ENCODE peak calls at places on chromosomes 5 and 9, in five cellular contexts. V, K, J, C and H are unnamed samples.

GRCh38 chr5:65066787-65067506 is 298.2 kb downstream of the CWC27 start:
- DNase-seq in V (no peak), K (no peak), J (no peak), C (no peak), H (no peak)

GRCh38 chr5:108836492-108836891 is 88.8 kb downstream of the FER start:
- DNase-seq in V (no peak), K (no peak), J (no peak), C (no peak), H (no peak)

GRCh38 chr5:14707811-14708210 is 43.3 kb downstream of the OTULIN start:
- DNase-seq in V (no peak), K (no peak), J (no peak), C (no peak), H (no peak)

GRCh38 chr9:109098221-109098959 is 21.4 kb downstream of the TMEM245 start:
- DNase-seq in V (peak), K (peak), J (no peak), C (peak), H (no peak)

GRCh38 chr5:13553896-13554295 is 390.6 kb downstream of the DNAH5 start:
- DNase-seq in V (no peak), K (peak), J (no peak), C (no peak), H (no peak)

GRCh38 chr9:97768731-97769130 is 71.6 kb upstream of the XPA start:
- DNase-seq in V (no peak), K (no peak), J (no peak), C (no peak), H (no peak)

GRCh38 chr5:776862-777711 is 7.4 kb downstream of the ZDHHC11B start:
- DNase-seq in V (no peak), K (no peak), J (no peak), C (no peak), H (peak)

GRCh38 chr9:110918316-110919054 is 119.8 kb downstream of the LPAR1 start:
- DNase-seq in V (no peak), K (no peak), J (no peak), C (no peak), H (no peak)

GRCh38 chr9:113572076-113572861 is 108.7 kb downstream of the RGS3 start:
- DNase-seq in V (no peak), K (no peak), J (peak), C (no peak), H (peak)

GRCh38 chr5:99674086-99674485 is 745.3 kb upstream of the CHD1 start:
- DNase-seq in V (no peak), K (no peak), J (no peak), C (no peak), H (no peak)

GRCh38 chr5:100904259-100904822 is 1.3 kb upstream of the ST8SIA4 start:
- DNase-seq in V (no peak), K (peak), J (peak), C (peak), H (peak)

DNA sequence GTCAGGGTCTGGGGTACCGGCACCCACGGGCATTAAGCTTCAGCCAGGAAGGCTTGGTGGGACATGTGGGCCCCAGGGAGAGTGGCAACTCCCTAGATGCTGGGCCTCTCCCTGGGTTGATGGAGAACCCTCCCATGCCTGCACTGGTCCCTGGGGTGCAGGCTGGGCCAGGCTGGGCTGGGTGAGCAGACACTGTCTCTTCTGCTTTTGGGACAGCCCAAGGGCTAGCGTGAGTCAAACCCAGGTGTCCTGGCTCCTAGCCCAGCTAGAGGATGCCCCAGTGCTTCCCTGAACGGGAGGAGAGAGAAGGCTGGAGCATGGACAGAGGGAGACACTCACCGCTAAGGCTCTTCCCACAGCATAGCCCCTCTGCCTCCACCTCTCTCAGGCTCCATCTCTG is 5.7 kb upstream of the AQP7 start:
- DNase-seq in V (no peak), K (no peak), J (no peak), C (no peak), H (no peak)
- TF ChIP-seq CTCF in V (no peak), K (no peak), J (no peak), C (no peak), H (no peak)

DNA sequence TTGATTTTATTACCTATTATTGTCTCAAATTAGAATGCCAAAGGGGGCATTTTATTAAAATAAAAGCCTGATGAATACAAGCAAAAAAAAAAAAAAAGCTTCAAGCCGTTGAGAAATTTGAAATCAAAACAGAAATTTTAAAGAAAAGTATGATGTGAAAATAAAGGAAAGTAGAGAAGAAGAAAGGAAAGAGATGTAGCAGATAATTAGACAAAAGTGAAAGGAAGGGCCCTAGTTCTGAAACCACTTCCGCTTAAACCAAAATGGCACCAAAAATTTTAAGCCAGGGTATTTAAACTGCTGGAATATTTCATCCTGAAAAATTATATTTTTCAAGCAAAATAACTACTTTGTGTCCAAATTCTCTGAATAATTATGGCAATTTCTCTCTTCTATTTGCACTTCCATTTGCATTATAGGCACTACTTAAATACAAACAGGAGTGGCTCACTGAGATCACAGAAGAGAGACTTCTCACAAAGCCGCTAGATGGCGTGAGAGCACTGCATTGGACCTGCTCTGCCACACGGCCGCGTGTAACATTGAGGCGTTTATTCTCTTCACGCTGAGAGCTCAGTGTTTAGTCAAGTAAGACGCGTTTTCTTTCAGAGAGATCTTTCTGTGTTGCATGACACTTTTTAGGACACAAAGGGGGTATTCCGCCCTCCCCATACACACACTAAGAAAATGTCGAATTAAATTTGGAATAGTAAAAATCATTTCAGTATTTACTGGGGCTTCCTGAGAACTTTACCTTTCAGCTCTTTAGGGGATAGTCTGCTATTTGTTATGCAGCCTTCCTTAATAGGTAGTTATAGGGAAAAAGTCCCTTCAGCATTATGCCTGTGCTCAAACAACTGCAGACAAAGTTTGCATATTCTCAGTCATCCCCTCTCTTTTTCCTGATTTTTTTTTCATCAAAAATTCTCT is 368.4 kb upstream of the CCNH start:
- DNase-seq in V (peak), K (peak), J (peak), C (peak), H (no peak)
- TF ChIP-seq CTCF in V (peak), K (peak), J (peak), C (peak), H (peak)

GRCh38 chr5:17890501-17890900 is 256.2 kb downstream of the TAF11L14 start:
- DNase-seq in V (no peak), K (no peak), J (no peak), C (no peak), H (no peak)
- TF ChIP-seq CTCF in V (no peak), K (no peak), J (no peak), C (no peak), H (peak)

GRCh38 chr9:693460-694390 is 147.8 kb upstream of the DMRT1 start:
- DNase-seq in V (peak), K (no peak), J (no peak), C (peak), H (no peak)

GRCh38 chr9:690517-691111 is 150.9 kb upstream of the DMRT1 start:
- DNase-seq in V (no peak), K (no peak), J (no peak), C (no peak), H (no peak)

GRCh38 chr9:691825-692363 is 149.6 kb upstream of the DMRT1 start:
- DNase-seq in V (peak), K (no peak), J (no peak), C (no peak), H (no peak)

GRCh38 chr9:694499-695154 is 146.9 kb upstream of the DMRT1 start:
- DNase-seq in V (no peak), K (no peak), J (no peak), C (peak), H (no peak)

DNA sequence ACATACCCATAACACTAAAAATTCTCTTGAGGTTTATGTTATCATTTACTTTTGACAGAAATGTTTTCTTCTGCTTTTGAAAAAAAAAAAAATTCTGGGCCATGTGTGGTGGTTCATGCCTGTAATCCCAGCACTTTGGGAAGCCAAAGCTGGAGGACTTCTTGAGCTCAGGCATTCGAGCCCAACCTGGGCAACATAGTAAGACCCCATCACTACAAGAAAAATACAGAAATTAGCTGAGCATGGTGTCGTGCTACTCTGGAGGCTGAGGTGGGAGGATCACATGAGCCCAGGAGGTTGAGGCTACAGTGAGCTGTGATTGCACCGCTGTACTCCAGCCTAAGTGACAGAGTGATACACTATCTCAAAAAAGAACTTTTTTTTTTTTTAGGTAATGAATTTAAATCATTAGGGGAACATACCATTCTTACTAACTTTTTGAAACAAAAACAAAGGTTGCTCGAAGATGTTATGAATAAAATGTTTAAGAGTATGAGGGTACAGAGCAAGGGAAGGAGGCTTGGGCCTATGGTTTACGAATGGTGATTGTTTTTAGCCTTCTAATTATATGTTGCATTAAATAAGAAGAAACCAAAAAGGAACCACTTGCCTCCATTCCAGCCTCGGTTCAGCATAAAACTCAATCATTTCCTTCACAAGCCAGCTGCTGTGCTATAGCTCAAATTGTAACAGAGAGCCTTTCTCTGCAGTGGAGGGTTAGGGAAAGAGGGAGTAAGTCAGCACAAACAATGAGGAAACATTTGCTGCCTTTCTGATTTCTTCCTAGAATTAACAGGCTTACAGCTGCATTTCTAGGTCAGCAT is 148.6 kb upstream of the DMRT1 start:
- DNase-seq in V (no peak), K (no peak), J (no peak), C (no peak), H (no peak)
- TF ChIP-seq CTCF in V (no peak), K (no peak), J (no peak), C (no peak), H (peak)

GRCh38 chr5:53426878-53427277 is 53.6 kb upstream of the FST start:
- DNase-seq in V (no peak), K (no peak), J (no peak), C (no peak), H (no peak)

GRCh38 chr5:53423724-53424123 is 56.7 kb upstream of the FST start:
- DNase-seq in V (no peak), K (no peak), J (no peak), C (no peak), H (no peak)

GRCh38 chr5:53426517-53426839 is 54.0 kb upstream of the FST start:
- DNase-seq in V (no peak), K (no peak), J (no peak), C (no peak), H (no peak)

GRCh38 chr5:53425598-53426516 is 54.6 kb upstream of the FST start:
- DNase-seq in V (no peak), K (peak), J (no peak), C (no peak), H (no peak)

DNA sequence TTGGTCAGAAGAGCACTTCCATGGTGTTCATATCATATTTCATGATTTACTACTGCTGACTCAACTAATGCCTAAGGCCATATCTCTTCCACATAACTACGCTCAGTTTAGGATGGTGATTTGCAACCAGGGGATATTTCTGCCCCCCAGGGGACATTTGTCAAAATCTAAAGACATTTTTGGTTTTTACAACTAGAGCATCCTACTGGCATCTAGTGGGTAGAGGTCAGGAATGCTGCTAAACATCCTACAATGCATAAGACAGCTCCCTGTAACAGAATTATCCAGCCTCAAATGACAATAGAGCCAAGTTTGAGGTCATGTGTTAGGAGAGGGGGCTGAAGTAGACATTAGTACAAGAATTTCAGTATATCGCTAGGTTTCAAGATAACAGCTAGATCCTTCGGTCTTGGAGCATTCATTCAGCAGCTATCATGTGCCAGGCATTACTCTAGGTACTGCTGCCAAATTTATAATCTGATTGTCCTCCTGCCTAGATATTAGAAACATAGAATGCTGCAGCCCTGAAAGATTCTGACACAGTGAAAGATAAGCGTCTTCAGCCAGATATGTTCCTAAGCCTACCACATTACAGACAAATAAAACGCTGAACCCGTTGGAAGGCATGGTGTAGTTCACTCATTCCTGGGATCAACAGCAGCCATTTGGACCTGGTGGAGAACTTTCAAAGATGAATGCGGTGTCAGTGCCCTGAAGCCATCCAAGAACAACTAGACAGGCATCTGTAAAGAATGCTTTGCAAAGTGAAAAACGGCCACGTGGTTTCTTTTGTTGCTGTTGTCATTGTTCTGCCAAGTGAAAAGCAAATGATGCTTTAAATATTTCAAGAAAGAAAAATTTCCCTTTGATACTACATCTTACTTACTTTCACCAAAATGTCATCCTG is 55.5 kb upstream of the FST start:
- DNase-seq in V (no peak), K (no peak), J (no peak), C (no peak), H (no peak)
- TF ChIP-seq CTCF in V (no peak), K (no peak), J (no peak), C (no peak), H (peak)